ENCODE peak calls at places on chromosomes 3 and 15, in six cellular contexts. Z is HepG2, I is ovary, S is gastrocnemius medialis, V is right lobe of liver, Y is H1. K is an unnamed sample.

GRCh38 chr3:46261926-46262594 is 19.8 kb downstream of the CCR3 start:
- DNase-seq in Z (no peak), I (no peak), S (no peak), V (no peak), Y (no peak), K (no peak)

GRCh38 chr3:155018621-155019330 is 61.3 kb upstream of the MME start:
- DNase-seq in Z (no peak), I (no peak), S (no peak), V (no peak), Y (no peak), K (peak)

GRCh38 chr3:175091426-175092114 is 232.4 kb downstream of the NAALADL2 start:
- DNase-seq in Z (no peak), I (no peak), S (no peak), V (no peak), Y (no peak), K (no peak)

GRCh38 chr3:121592856-121593702 is at the start of gene FBXO40:
- DNase-seq in Z (no peak), I (peak), S (peak), V (peak), Y (peak), K (no peak)

GRCh38 chr3:143958966-143959365 is 12.7 kb upstream of the DIPK2A start:
- DNase-seq in Z (no peak), I (no peak), S (no peak), V (no peak), Y (no peak), K (no peak)

GRCh38 chr3:13587442-13587841 is 38.5 kb downstream of the FBLN2 start:
- DNase-seq in Z (no peak), I (no peak), S (no peak), V (no peak), Y (no peak), K (peak)

GRCh38 chr3:79424811-79425210 is 343.0 kb downstream of the ROBO1 start:
- DNase-seq in Z (no peak), I (no peak), S (no peak), V (no peak), Y (no peak), K (no peak)

GRCh38 chr15:93331545-93332117 is 242.6 kb upstream of the RGMA start:
- DNase-seq in Z (no peak), I (no peak), S (no peak), V (no peak), Y (peak), K (no peak)

GRCh38 chr15:75202251-75203016 is 752 bp downstream of the C15orf39 start:
- DNase-seq in Z (peak), I (peak), S (peak), V (peak), Y (no peak), K (peak)

GRCh38 chr3:105967117-105967516 is 98.3 kb upstream of the CBLB start:
- DNase-seq in Z (no peak), I (no peak), S (no peak), V (no peak), Y (no peak), K (no peak)

GRCh38 chr3:52388933-52389332 is 56.0 kb downstream of the SEMA3G start:
- DNase-seq in Z (no peak), I (no peak), S (no peak), V (no peak), Y (no peak), K (no peak)

GRCh38 chr15:55799287-55800212 is 56.6 kb upstream of the PRTG start:
- DNase-seq in Z (peak), I (peak), S (no peak), V (no peak), Y (no peak), K (peak)

GRCh38 chr3:171057075-171057474 is 30.6 kb upstream of the SLC2A2 start:
- DNase-seq in Z (no peak), I (no peak), S (no peak), V (no peak), Y (no peak), K (no peak)

GRCh38 chr15:92930776-92931175 is 30.7 kb downstream of the CHD2 start:
- DNase-seq in Z (no peak), I (no peak), S (peak), V (no peak), Y (no peak), K (peak)

GRCh38 chr15:81297147-81297572 is 26.8 kb downstream of the STARD5 start:
- DNase-seq in Z (no peak), I (no peak), S (no peak), V (no peak), Y (no peak), K (no peak)

GRCh38 chr3:19029837-19030835 is 118.2 kb upstream of the KCNH8 start:
- DNase-seq in Z (no peak), I (no peak), S (no peak), V (no peak), Y (no peak), K (no peak)

GRCh38 chr3:197015790-197016705 is 13.6 kb downstream of the MELTF start:
- DNase-seq in Z (no peak), I (no peak), S (no peak), V (no peak), Y (no peak), K (no peak)

GRCh38 chr15:80991446-80991845 is 1.8 kb upstream of the MESD start:
- DNase-seq in Z (no peak), I (no peak), S (peak), V (no peak), Y (no peak), K (peak)

GRCh38 chr15:64426845-64427465 is 33.4 kb upstream of the ZNF609 start:
- DNase-seq in Z (peak), I (no peak), S (no peak), V (no peak), Y (no peak), K (peak)

GRCh38 chr15:27254801-27255200 is 283.8 kb downstream of the GABRG3 start:
- DNase-seq in Z (no peak), I (no peak), S (no peak), V (no peak), Y (no peak), K (no peak)
- TF ChIP-seq POLR2A in Z (no peak), I (no peak), S (no peak), V (no peak), Y (no peak), K (no peak)

GRCh38 chr3:84304214-84304613 is 654.6 kb upstream of the CADM2 start:
- DNase-seq in Z (no peak), I (no peak), S (no peak), V (no peak), Y (no peak), K (no peak)

GRCh38 chr3:84308379-84308778 is 650.4 kb upstream of the CADM2 start:
- DNase-seq in Z (no peak), I (no peak), S (no peak), V (no peak), Y (no peak), K (no peak)

DNA sequence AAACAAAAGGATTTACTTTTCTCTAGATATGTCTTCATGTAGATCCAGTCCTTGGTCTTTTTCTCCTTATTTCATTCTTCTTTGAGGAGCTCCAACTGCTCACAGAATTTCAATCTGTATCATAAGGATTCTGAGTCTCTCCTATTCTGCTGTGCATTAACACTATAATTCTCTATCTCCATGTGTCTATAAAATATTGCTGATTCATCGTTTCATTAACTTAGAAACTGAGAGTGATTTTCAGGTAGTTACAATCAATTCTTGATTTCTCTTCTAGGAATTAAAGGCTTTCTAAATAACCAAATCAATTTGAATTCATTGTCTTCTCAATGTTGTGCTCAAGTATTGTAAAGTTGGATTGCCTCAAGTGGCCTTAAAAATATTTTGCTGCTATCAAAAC is 651.5 kb upstream of the CADM2 start:
- DNase-seq in Z (no peak), I (no peak), S (no peak), V (no peak), Y (no peak), K (no peak)
- TF ChIP-seq POLR2A in Z (no peak), I (no peak), S (no peak), V (no peak), Y (no peak), K (no peak)

GRCh38 chr3:141942006-141942405 is 65.6 kb downstream of the ATP1B3 start:
- DNase-seq in Z (no peak), I (no peak), S (no peak), V (no peak), Y (no peak), K (no peak)

GRCh38 chr3:141941093-141941492 is 64.7 kb downstream of the ATP1B3 start:
- DNase-seq in Z (no peak), I (no peak), S (no peak), V (no peak), Y (no peak), K (no peak)

GRCh38 chr3:141939759-141940158 is 63.3 kb downstream of the ATP1B3 start:
- DNase-seq in Z (no peak), I (no peak), S (no peak), V (peak), Y (no peak), K (no peak)

GRCh38 chr3:141938011-141938350 is 61.5 kb downstream of the ATP1B3 start:
- DNase-seq in Z (no peak), I (no peak), S (no peak), V (no peak), Y (no peak), K (no peak)

GRCh38 chr3:141940204-141940776 is 63.8 kb downstream of the ATP1B3 start:
- DNase-seq in Z (no peak), I (no peak), S (no peak), V (peak), Y (no peak), K (no peak)
- TF ChIP-seq POLR2A in Z (no peak), I (no peak), S (no peak), V (no peak), Y (no peak), K (no peak)

GRCh38 chr3:93973160-93974126 is at the start of gene PROS1:
- DNase-seq in Z (peak), I (peak), S (peak), V (peak), Y (peak), K (peak)
- TF ChIP-seq POLR2A in Z (peak), I (peak), S (peak), V (peak), Y (no peak), K (peak)

DNA sequence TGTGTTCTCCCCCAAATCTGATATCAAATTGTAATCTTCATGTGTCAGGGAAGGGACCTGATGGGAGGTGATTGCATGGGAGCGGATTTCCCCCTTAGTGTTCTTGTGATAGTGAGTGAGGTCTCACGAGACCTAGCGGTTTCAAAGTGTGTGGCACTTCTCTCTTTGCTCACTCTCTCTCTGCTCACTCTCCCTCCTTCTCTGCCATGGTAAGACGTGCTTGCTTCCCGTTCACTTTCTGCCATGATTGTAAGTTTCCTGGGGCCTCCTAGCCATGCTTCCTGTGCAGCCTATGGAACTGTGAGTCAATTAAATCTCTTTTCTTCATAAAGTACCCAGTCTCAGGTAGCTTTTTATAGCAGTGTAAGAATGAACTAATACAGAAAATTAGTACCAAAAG is 30.6 kb upstream of the OR5H6 start:
- DNase-seq in Z (no peak), I (no peak), S (no peak), V (no peak), Y (no peak), K (no peak)
- TF ChIP-seq POLR2A in Z (no peak), I (no peak), S (no peak), V (no peak), Y (no peak), K (no peak)

GRCh38 chr15:45429974-45430792 is 51.8 kb upstream of the GATM start:
- DNase-seq in Z (peak), I (peak), S (no peak), V (peak), Y (peak), K (peak)
- TF ChIP-seq POLR2A in Z (no peak), I (no peak), S (no peak), V (no peak), Y (no peak), K (no peak)

GRCh38 chr15:90664650-90665287 is 52.4 kb upstream of the BLM start:
- DNase-seq in Z (peak), I (peak), S (peak), V (peak), Y (no peak), K (peak)
- TF ChIP-seq POLR2A in Z (no peak), I (no peak), S (no peak), V (no peak), Y (no peak), K (no peak)

DNA sequence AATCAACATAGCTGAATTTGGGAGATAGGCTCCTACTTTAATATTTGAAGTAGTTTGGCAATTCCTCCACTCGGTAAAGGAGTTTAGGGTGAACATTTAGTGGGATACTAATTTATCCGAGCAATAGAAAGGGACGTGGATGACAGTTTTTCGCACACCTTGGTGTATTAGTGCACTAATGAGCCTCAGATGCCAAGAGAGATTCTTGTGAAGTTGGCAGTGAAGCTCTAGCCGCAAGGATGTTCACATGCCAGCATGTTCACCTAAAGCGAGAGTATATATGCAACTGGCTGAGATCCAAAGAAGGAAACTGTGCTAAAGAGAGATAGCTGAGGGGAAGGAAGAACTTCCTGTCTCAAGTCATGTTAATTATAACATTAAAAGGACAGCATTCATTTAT is 58.5 kb downstream of the TGFBR2 start:
- DNase-seq in Z (no peak), I (no peak), S (no peak), V (no peak), Y (no peak), K (peak)
- TF ChIP-seq POLR2A in Z (no peak), I (no peak), S (no peak), V (no peak), Y (no peak), K (peak)

DNA sequence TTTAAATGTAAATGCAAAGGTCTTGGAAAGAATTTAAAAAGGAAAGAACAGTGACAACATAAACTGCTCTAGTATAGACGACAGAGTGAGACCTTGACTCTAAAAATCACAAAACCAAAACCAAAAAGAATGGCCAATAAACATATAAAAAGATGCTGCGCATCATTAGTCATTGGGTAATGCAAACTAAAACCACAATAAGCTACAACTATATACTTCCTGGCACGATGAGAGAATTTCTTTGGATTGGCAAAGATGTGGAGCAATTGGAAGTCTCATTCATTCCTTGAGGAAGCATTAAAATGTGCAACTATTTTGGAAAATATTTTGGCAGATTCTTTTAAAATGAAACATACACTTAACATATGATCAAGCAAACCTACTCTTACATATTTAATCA is 98.7 kb upstream of the ZPLD1 start:
- DNase-seq in Z (no peak), I (no peak), S (no peak), V (no peak), Y (no peak), K (no peak)
- TF ChIP-seq POLR2A in Z (no peak), I (no peak), S (no peak), V (no peak), Y (no peak), K (no peak)

GRCh38 chr3:2036096-2036495 is 62.6 kb upstream of the CNTN4 start:
- DNase-seq in Z (no peak), I (no peak), S (no peak), V (no peak), Y (no peak), K (no peak)
- TF ChIP-seq POLR2A in Z (no peak), I (no peak), S (no peak), V (no peak), Y (no peak), K (no peak)

K was measured in erythroblast.